ENCODE peak calls at places on chromosome 20, in nine cellular contexts. U, B, D, K, N, W, E, S and F are unnamed samples.

GRCh38 chr20:21182832-21183563 is 57.1 kb downstream of the KIZ start:
- DNase-seq in B (no peak), W (no peak), S (peak), U (peak), N (peak), D (peak), E (no peak), K (no peak), F (peak)

GRCh38 chr20:63102720-63103375 is 96.1 kb upstream of the BHLHE23 start:
- DNase-seq in B (no peak), S (peak), W (no peak), U (peak), K (no peak), D (peak), E (peak), N (peak), F (peak)

GRCh38 chr20:37651932-37652331 is 41.9 kb upstream of the CTNNBL1 start:
- DNase-seq in U (no peak), D (peak), K (no peak), B (peak), W (no peak), S (peak), N (peak), E (peak), F (peak)

GRCh38 chr20:57960803-57961575 is 251.2 kb upstream of the PMEPA1 start:
- DNase-seq in N (no peak), D (no peak), W (no peak), U (no peak), B (no peak), S (no peak), E (no peak), K (no peak), F (no peak)

GRCh38 chr20:1912056-1912455 is 16.8 kb downstream of the SIRPA start:
- DNase-seq in D (peak), K (peak), E (no peak), B (no peak), W (no peak), S (peak), N (no peak), U (no peak), F (no peak)

GRCh38 chr20:16283978-16284377 is 289.3 kb downstream of the KIF16B start:
- DNase-seq in K (no peak), W (no peak), E (no peak), B (no peak), U (no peak), N (no peak), S (no peak), D (no peak), F (no peak)

GRCh38 chr20:49276201-49276894 is 1.5 kb downstream of the ZNFX1 start:
- DNase-seq in B (no peak), U (peak), W (peak), E (no peak), N (peak), D (peak), S (peak), K (no peak), F (peak)

GRCh38 chr20:22507240-22507961 is 77.0 kb downstream of the FOXA2 start:
- DNase-seq in S (no peak), D (no peak), W (no peak), N (no peak), E (no peak), K (no peak), U (no peak), B (no peak), F (no peak)

GRCh38 chr20:4234128-4234527 is 218.8 kb upstream of the RNF24 start:
- DNase-seq in U (peak), K (no peak), D (peak), W (peak), N (peak), E (no peak), S (peak), B (no peak), F (peak)

GRCh38 chr20:21571841-21572690 is 58.2 kb upstream of the NKX2-2 start:
- DNase-seq in D (no peak), K (no peak), W (no peak), B (no peak), E (peak), U (no peak), S (peak), N (peak), F (peak)

GRCh38 chr20:63706852-63707557 is 771 bp downstream of the ARFRP1 start:
- DNase-seq in U (peak), B (peak), W (no peak), K (no peak), D (no peak), S (peak), N (peak), E (peak), F (peak)

DNA sequence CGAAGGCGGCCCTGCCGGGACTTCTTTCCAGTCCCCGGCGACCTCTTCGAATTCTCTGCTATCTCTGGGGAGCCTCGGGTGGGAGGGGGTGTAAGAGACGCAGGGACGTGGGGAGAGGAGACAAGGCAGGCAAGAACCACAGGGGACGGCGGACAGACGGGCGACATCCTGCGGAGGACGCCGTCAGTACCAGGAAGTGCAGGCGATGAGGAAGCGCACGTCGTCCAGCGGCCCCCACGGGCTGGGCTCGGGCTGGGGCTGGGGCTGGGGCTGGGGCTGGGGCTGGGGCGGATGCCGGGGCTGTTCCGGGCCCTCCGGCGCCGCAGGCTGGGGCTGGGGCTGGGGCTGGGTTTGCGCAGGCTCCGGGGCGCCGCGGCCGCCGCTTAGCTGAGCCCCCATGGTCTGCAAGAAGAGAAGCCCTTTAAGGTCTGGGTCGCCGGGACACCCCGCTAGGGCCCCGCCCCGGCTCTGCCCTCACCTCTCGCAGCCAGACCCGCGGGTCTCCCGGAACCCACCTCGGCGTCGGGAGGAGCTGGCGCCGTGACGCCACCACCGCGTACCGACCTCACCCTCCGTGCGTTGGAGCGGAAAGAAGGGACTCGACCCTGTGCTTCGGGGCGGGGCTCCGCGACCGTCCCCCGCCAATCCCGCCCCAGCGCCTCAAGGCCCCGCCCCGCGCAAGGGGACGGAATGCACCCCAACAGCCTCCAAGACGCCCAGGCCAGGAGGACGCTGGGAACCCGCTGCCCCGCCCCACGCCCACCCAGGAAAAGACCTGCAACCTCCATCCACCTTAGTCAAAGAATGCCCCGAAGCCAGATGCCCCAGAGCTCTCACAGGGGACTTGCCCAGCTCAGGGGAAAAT is at the start of gene MMP24OS:
- DNase-seq in S (peak), W (peak), E (peak), B (peak), K (peak), U (peak), D (peak), N (peak), F (peak)
- H3K4me3 ChIP-seq in S (peak), W (peak), E (peak), B (peak), K (peak), U (peak), D (peak), N (peak), F (peak)

GRCh38 chr20:44449864-44450263 is 25.8 kb upstream of the TTPAL start:
- DNase-seq in D (no peak), N (no peak), W (no peak), B (no peak), K (no peak), S (no peak), U (no peak), E (no peak), F (no peak)

GRCh38 chr20:44447827-44448419 is 27.8 kb upstream of the TTPAL start:
- DNase-seq in N (no peak), W (no peak), K (no peak), B (no peak), S (no peak), D (no peak), U (no peak), E (no peak), F (no peak)

GRCh38 chr20:44450938-44451450 is 24.7 kb upstream of the TTPAL start:
- DNase-seq in N (no peak), D (no peak), B (no peak), U (no peak), K (no peak), E (no peak), W (no peak), S (no peak), F (no peak)

GRCh38 chr20:44450279-44450937 is 25.3 kb upstream of the TTPAL start:
- DNase-seq in E (no peak), S (no peak), U (no peak), W (no peak), D (no peak), N (no peak), K (no peak), B (no peak), F (no peak)

GRCh38 chr20:44448753-44449546 is 26.7 kb upstream of the TTPAL start:
- DNase-seq in S (no peak), E (peak), B (no peak), U (no peak), D (no peak), N (no peak), K (peak), W (no peak), F (no peak)
- TF ChIP-seq CTCF in S (peak), E (peak), B (no peak), U (peak), D (no peak), N (peak), K (peak), W (no peak), F (no peak)

DNA sequence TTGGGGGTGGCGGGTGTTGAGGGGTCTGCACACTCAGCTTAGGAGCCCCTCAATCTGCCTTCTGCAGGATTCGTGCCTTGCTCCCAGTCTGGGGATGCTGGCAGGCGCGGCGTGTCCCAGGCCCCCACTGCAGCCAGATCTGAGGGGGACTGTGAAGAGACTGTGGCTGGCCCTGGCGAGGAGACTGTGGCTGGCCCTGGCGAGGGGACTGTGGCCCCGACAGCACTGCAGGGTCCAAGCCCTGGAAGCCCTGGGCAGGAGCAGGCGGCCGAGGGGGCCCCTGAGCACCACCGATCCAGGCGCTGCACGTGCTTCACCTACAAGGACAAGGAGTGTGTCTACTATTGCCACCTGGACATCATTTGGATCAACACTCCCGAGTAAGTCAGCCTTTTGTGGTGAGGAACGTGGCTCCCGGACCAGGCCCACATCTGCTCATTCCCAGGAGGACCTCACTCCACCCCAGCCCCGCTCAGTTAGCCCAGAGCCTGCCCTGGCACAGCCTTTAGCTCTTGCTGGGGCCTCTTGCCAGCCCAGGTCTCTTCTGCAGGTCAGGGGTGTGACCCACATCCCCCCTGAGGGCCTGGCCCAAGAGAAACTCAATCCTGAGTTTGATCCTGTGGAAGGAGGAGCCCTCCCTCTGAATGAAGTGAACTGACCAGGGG is 1.1 kb downstream of the EDN3 start:
- DNase-seq in E (no peak), N (no peak), D (no peak), K (no peak), W (no peak), S (no peak), U (no peak), B (no peak), F (no peak)
- H3K4me3 ChIP-seq in E (no peak), N (no peak), D (no peak), K (no peak), W (no peak), S (no peak), U (no peak), B (no peak), F (no peak)

GRCh38 chr20:47501483-47502270 is at the start of gene NCOA3:
- DNase-seq in W (peak), B (peak), S (peak), K (peak), E (peak), U (peak), D (peak), N (peak), F (peak)
- TF ChIP-seq CTCF in W (peak), B (peak), S (peak), K (peak), E (peak), U (peak), D (peak), N (peak), F (peak)

DNA sequence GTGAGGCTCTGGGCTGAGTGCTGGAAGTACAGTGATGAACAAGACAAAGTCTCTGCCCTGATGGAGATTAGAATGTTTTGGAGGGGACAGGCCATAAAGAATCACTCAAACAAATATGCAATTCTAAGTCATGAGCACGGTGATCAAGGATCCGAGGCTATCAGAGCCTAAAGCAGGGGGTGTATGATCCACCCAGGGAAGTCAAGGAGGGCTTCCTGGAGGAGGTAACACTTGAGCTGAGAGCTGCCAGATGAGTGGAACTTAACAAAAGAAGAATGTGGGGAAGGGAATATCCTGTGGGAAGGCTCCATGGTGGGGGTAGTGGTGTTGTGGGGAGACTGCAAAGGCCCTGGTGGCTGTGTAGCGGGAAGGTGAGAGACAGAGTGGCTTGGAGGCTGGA is 12.2 kb downstream of the BPIFB4 start:
- DNase-seq in D (no peak), S (no peak), U (no peak), W (no peak), B (no peak), N (no peak), K (no peak), E (no peak), F (no peak)
- H3K4me3 ChIP-seq in D (no peak), S (no peak), U (no peak), W (no peak), B (no peak), N (no peak), K (no peak), E (no peak), F (no peak)

GRCh38 chr20:51531712-51532456 is 10.6 kb downstream of the NFATC2 start:
- DNase-seq in W (no peak), B (no peak), U (no peak), D (no peak), K (no peak), S (no peak), N (no peak), E (no peak), F (no peak)
- TF ChIP-seq CTCF in W (no peak), B (no peak), U (no peak), D (no peak), K (no peak), S (no peak), N (no peak), E (no peak), F (no peak)

GRCh38 chr20:43559147-43559477 is 285 bp downstream of the SGK2 start:
- DNase-seq in B (no peak), U (no peak), W (no peak), K (no peak), S (no peak), N (no peak), D (no peak), E (no peak), F (no peak)
- H3K4me3 ChIP-seq in B (no peak), U (no peak), W (no peak), K (no peak), S (no peak), N (no peak), D (no peak), E (no peak), F (no peak)